ENCODE peak calls at places on chromosome 9, in nine cellular contexts. A is choroid plexus epithelial cell, B is upper lobe of right lung, Z is right lobe of liver, U is progenitor cell of endocrine pancreas, N is stomach, J is lower leg skin, R is GM13976, E is gastrocnemius medialis. T is an unnamed sample.

GRCh38 chr9:107693620-107694326 is 204.2 kb upstream of the KLF4 start:
- DNase-seq in A (peak; percentile 18), B (no peak), Z (no peak), U (no peak), N (no peak), J (no peak), R (no peak), E (no peak), T (no peak)

GRCh38 chr9:4344946-4345345 is 45.1 kb upstream of the GLIS3 start:
- DNase-seq in A (no peak), B (no peak), Z (no peak), U (no peak), N (no peak), J (no peak), R (no peak), E (no peak), T (no peak)

GRCh38 chr9:125484632-125485282 is 222.3 kb downstream of the MAPKAP1 start:
- DNase-seq in A (peak; percentile 81), B (no peak), Z (no peak), U (no peak), N (no peak), J (peak; percentile 43), R (no peak), E (no peak), T (no peak)

GRCh38 chr9:100213730-100214477 is 114.9 kb downstream of the INVS start:
- DNase-seq in A (peak; percentile 82), B (no peak), Z (no peak), U (no peak), N (no peak), J (no peak), R (no peak), E (no peak), T (no peak)

GRCh38 chr9:129826344-129826743 is 2.4 kb upstream of the TOR1A start:
- DNase-seq in A (no peak), B (no peak), Z (no peak), U (no peak), N (no peak), J (no peak), R (no peak), E (no peak), T (no peak)

GRCh38 chr9:134053941-134054761 is 13.7 kb downstream of the BRD3 start:
- DNase-seq in A (no peak), B (no peak), Z (peak; percentile 49), U (no peak), N (no peak), J (no peak), R (no peak), E (no peak), T (no peak)

GRCh38 chr9:116774421-116774820 is 87.3 kb downstream of the TRIM32 start:
- DNase-seq in A (no peak), B (no peak), Z (no peak), U (no peak), N (no peak), J (no peak), R (no peak), E (no peak), T (no peak)

GRCh38 chr9:126883636-126884035 is 23.2 kb downstream of the ZBTB34 start:
- DNase-seq in A (no peak), B (peak; percentile 22), Z (no peak), U (no peak), N (no peak), J (no peak), R (no peak), E (no peak), T (no peak)

GRCh38 chr9:504921-505821 is 290.5 kb downstream of the DOCK8 start:
- DNase-seq in A (peak; percentile 2), B (peak; percentile 71), Z (peak; percentile 54), U (peak; percentile 24), N (peak; percentile 27), J (no peak), R (peak; percentile 50), E (peak; percentile 20), T (peak; percentile 46)

GRCh38 chr9:69093471-69094103 is 58.0 kb downstream of the FXN start:
- DNase-seq in A (no peak), B (no peak), Z (no peak), U (no peak), N (no peak), J (no peak), R (no peak), E (no peak), T (no peak)

GRCh38 chr9:126781717-126782388 is 23.0 kb upstream of the ZBTB43 start:
- DNase-seq in A (peak; percentile 74), B (peak; percentile 91), Z (peak; percentile 77), U (peak; percentile 93), N (peak; percentile 89), J (peak; percentile 76), R (peak; percentile 86), E (peak; percentile 51), T (peak; percentile 96)

GRCh38 chr9:131986576-131986975 is 93.1 kb downstream of the MED27 start:
- DNase-seq in A (no peak), B (no peak), Z (no peak), U (no peak), N (no peak), J (no peak), R (no peak), E (no peak), T (no peak)

GRCh38 chr9:21696411-21696865 is 106.0 kb upstream of the MTAP start:
- DNase-seq in A (peak; percentile 56), B (no peak), Z (peak; percentile 27), U (no peak), N (no peak), J (no peak), R (peak; percentile 16), E (no peak), T (no peak)

GRCh38 chr9:115250646-115251045 is 132.7 kb upstream of the TNC start:
- DNase-seq in A (peak; percentile 93), B (no peak), Z (no peak), U (no peak), N (no peak), J (no peak), R (no peak), E (no peak), T (no peak)

GRCh38 chr9:16869961-16870605 is 387 bp downstream of the BNC2 start:
- DNase-seq in A (peak; percentile 27), B (peak; percentile 51), Z (no peak), U (peak; percentile 28), N (no peak), J (no peak), R (peak; percentile 25), E (no peak), T (no peak)

DNA sequence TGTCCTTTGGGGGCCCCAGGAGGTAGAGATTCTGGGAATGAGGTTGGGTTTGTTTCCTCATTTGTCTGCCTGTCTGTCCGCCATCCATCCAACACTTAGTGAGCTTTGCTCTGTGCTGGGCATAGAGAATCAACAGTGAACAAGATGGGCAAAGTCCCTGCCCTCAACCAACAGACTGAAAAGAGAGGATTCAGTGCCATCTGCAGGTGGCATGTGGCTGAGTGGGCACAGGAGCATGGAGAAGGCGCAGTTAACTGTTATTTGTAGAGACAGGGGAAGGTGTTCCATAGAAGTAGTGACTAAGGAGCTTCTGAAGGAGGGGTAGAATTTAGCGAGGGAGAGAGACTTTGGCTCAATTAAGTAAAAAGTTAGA is 23.1 kb downstream of the POLR1E start:
- DNase-seq in A (no peak), B (peak; percentile 16), Z (peak; percentile 67), U (no peak), N (no peak), J (no peak), R (no peak), E (no peak), T (no peak)
- TF ChIP-seq CTCF in A (no peak), B (no peak), Z (peak; percentile 70), U (no peak), N (no peak), J (no peak), R (no peak), E (no peak), T (no peak)

GRCh38 chr9:82570226-82570625 is 492.7 kb downstream of the RASEF start:
- DNase-seq in A (no peak), B (no peak), Z (no peak), U (no peak), N (no peak), J (no peak), R (no peak), E (no peak), T (no peak)
- TF ChIP-seq CTCF in A (peak; percentile 31), B (no peak), Z (peak; percentile 15), U (peak; percentile 10), N (no peak), J (no peak), R (no peak), E (no peak), T (no peak)

GRCh38 chr9:98971915-98972223 is 28.2 kb downstream of the COL15A1 start:
- DNase-seq in A (no peak), B (no peak), Z (no peak), U (no peak), N (no peak), J (no peak), R (no peak), E (no peak), T (no peak)

GRCh38 chr9:98973546-98973921 is 29.8 kb downstream of the COL15A1 start:
- DNase-seq in A (no peak), B (no peak), Z (no peak), U (no peak), N (no peak), J (peak; percentile 50), R (no peak), E (no peak), T (no peak)

GRCh38 chr9:98972641-98973545 is 29.2 kb downstream of the COL15A1 start:
- DNase-seq in A (no peak), B (no peak), Z (no peak), U (no peak), N (no peak), J (no peak), R (no peak), E (no peak), T (no peak)

GRCh38 chr9:98970532-98971041 is 26.9 kb downstream of the COL15A1 start:
- DNase-seq in A (no peak), B (no peak), Z (no peak), U (no peak), N (no peak), J (no peak), R (no peak), E (no peak), T (no peak)

GRCh38 chr9:98971168-98971914 is 27.6 kb downstream of the COL15A1 start:
- DNase-seq in A (peak; percentile 66), B (no peak), Z (no peak), U (no peak), N (no peak), J (no peak), R (no peak), E (no peak), T (no peak)
- TF ChIP-seq CTCF in A (no peak), B (no peak), Z (no peak), U (no peak), N (no peak), J (no peak), R (no peak), E (no peak), T (no peak)

GRCh38 chr9:108885643-108886348 is 23.7 kb downstream of the ACTL7A start:
- DNase-seq in A (peak; percentile 93), B (no peak), Z (no peak), U (no peak), N (no peak), J (no peak), R (peak; percentile 71), E (no peak), T (no peak)

GRCh38 chr9:108884701-108885100 is 22.6 kb downstream of the ACTL7A start:
- DNase-seq in A (no peak), B (no peak), Z (no peak), U (no peak), N (no peak), J (no peak), R (no peak), E (no peak), T (no peak)

GRCh38 chr9:108894225-108894997 is 32.3 kb downstream of the ACTL7A start:
- DNase-seq in A (no peak), B (no peak), Z (no peak), U (no peak), N (no peak), J (no peak), R (no peak), E (no peak), T (no peak)

GRCh38 chr9:108889649-108890067 is 27.6 kb downstream of the ACTL7A start:
- DNase-seq in A (peak; percentile 78), B (no peak), Z (no peak), U (no peak), N (no peak), J (no peak), R (no peak), E (no peak), T (no peak)
- TF ChIP-seq CTCF in A (peak; percentile 53), B (no peak), Z (peak; percentile 35), U (no peak), N (no peak), J (no peak), R (no peak), E (no peak), T (no peak)